ENCODE peak calls at places on chromosomes 1 and 21, in eight cellular contexts. R, C, F, W, J, M, P and S are unnamed samples.

GRCh38 chr1:242692988-242693387 is 168.5 kb upstream of the PLD5 start:
- DNase-seq in M (no peak), C (no peak), P (no peak), R (no peak), F (no peak), J (no peak), W (no peak), S (no peak)

GRCh38 chr1:246210751-246211150 is 296.3 kb downstream of the SMYD3 start:
- DNase-seq in R (no peak), F (peak; percentile 69), P (no peak), M (peak; percentile 41), C (no peak), W (no peak), J (no peak), S (no peak)

GRCh38 chr1:36080236-36080635 is 3.7 kb upstream of the TEKT2 start:
- DNase-seq in J (no peak), M (no peak), P (no peak), C (no peak), F (no peak), W (no peak), R (no peak), S (no peak)

GRCh38 chr1:45804671-45804973 is 1.2 kb downstream of the MAST2 start:
- DNase-seq in C (no peak), P (no peak), R (no peak), M (no peak), W (no peak), F (no peak), J (no peak), S (no peak)

GRCh38 chr1:244207042-244207934 is 156.2 kb downstream of the ZBTB18 start:
- DNase-seq in P (peak; percentile 73), M (no peak), R (no peak), F (no peak), W (no peak), C (peak; percentile 74), J (no peak), S (peak; percentile 37)

GRCh38 chr1:154456631-154457030 is 45.4 kb upstream of the TDRD10 start:
- DNase-seq in R (no peak), C (no peak), M (no peak), J (no peak), P (no peak), F (no peak), W (no peak), S (no peak)

GRCh38 chr1:45344491-45344890 is 4.3 kb upstream of the MUTYH start:
- DNase-seq in C (no peak), P (no peak), F (no peak), M (no peak), W (no peak), J (no peak), R (no peak), S (no peak)

GRCh38 chr1:97726386-97726785 is 194.4 kb downstream of the DPYD start:
- DNase-seq in C (peak; percentile 22), J (no peak), M (no peak), R (no peak), W (no peak), P (no peak), F (no peak), S (no peak)

GRCh38 chr21:39612233-39613028 is at the start of gene B3GALT5:
- DNase-seq in W (no peak), F (no peak), C (peak; percentile 60), P (peak; percentile 30), J (no peak), M (peak; percentile 91), R (no peak), S (no peak)

GRCh38 chr1:63559357-63559756 is 33.9 kb upstream of the PGM1 start:
- DNase-seq in J (no peak), F (no peak), W (no peak), C (no peak), P (no peak), M (no peak), R (no peak), S (no peak)

GRCh38 chr1:68321084-68321685 is 88.9 kb upstream of the WLS start:
- DNase-seq in J (no peak), C (no peak), P (peak; percentile 60), R (no peak), W (no peak), M (peak; percentile 80), F (peak; percentile 77), S (peak; percentile 67)

GRCh38 chr1:172278478-172278877 is 142.0 kb upstream of the C1orf105 start:
- DNase-seq in R (no peak), F (no peak), M (no peak), J (no peak), P (peak; percentile 82), C (peak; percentile 83), W (no peak), S (no peak)

GRCh38 chr21:46005081-46005480 is 23.5 kb downstream of the COL6A1 start:
- DNase-seq in M (no peak), W (no peak), F (no peak), C (no peak), R (no peak), J (no peak), P (no peak), S (peak; percentile 10)

GRCh38 chr1:113980120-113980519 is 846 bp downstream of the OLFML3 start:
- DNase-seq in W (no peak), C (no peak), R (no peak), P (peak; percentile 54), J (no peak), M (peak; percentile 45), F (no peak), S (peak; percentile 54)

GRCh38 chr1:18556364-18556763 is 74.3 kb upstream of the PAX7 start:
- DNase-seq in J (no peak), W (no peak), M (peak; percentile 33), R (no peak), F (peak; percentile 23), P (peak; percentile 16), C (no peak), S (no peak)

GRCh38 chr1:118100686-118101300 is 84.2 kb downstream of the SPAG17 start:
- DNase-seq in R (no peak), C (peak; percentile 37), P (no peak), W (no peak), M (no peak), F (no peak), J (no peak), S (no peak)

GRCh38 chr1:231252336-231252735 is 11.3 kb downstream of the GNPAT start:
- DNase-seq in F (no peak), J (no peak), W (no peak), C (no peak), R (no peak), P (no peak), M (no peak), S (no peak)

GRCh38 chr1:159992161-159992560 is 38.1 kb upstream of the SLAMF9 start:
- DNase-seq in R (no peak), J (no peak), M (peak; percentile 48), W (no peak), P (peak; percentile 46), F (no peak), C (no peak), S (no peak)

GRCh38 chr1:179825201-179825600 is 52.4 kb downstream of the TOR1AIP2 start:
- DNase-seq in W (no peak), J (no peak), M (no peak), F (no peak), R (no peak), C (no peak), P (no peak), S (no peak)

GRCh38 chr1:201460783-201461182 is 8.2 kb downstream of the PHLDA3 start:
- DNase-seq in P (no peak), J (no peak), F (no peak), R (no peak), M (no peak), C (no peak), W (no peak), S (no peak)

GRCh38 chr21:36149788-36150187 is 6.8 kb upstream of the DOP1B start:
- DNase-seq in R (no peak), F (no peak), C (no peak), M (no peak), P (no peak), W (no peak), J (no peak), S (no peak)

GRCh38 chr1:198825254-198825653 is 186.4 kb downstream of the PTPRC start:
- DNase-seq in F (no peak), C (no peak), M (no peak), P (no peak), J (no peak), W (no peak), R (no peak), S (no peak)

GRCh38 chr1:153291514-153291913 is 21.2 kb downstream of the PGLYRP3 start:
- DNase-seq in P (no peak), W (no peak), J (no peak), F (no peak), R (no peak), C (no peak), M (no peak), S (no peak)

GRCh38 chr1:148263906-148264255 is 111.8 kb upstream of the NBPF11 start:
- DNase-seq in C (no peak), P (no peak), M (no peak), R (no peak), W (no peak), F (no peak), J (no peak), S (no peak)

GRCh38 chr1:24111264-24111997 is 504 bp downstream of the MYOM3 start:
- DNase-seq in J (no peak), R (no peak), W (no peak), P (peak; percentile 32), F (no peak), C (no peak), M (no peak), S (peak; percentile 43)

GRCh38 chr1:220019071-220019470 is 27.2 kb downstream of the EPRS1 start:
- DNase-seq in R (no peak), P (no peak), C (no peak), J (no peak), W (no peak), F (no peak), M (no peak), S (no peak)

GRCh38 chr1:199948587-199949280 is 78.8 kb upstream of the NR5A2 start:
- DNase-seq in J (no peak), W (no peak), F (no peak), C (peak; percentile 3), M (no peak), P (peak; percentile 6), R (no peak), S (no peak)